ENCODE peak calls at places on chromosome 21, in five cellular contexts. C is foreskin fibroblast; Y is brain microvascular endothelial cell; N is AG09319; Z is CD8-positive, alpha-beta T cell. P is an unnamed sample.

GRCh38 chr21:39373634-39374033 is 24.7 kb upstream of the HMGN1 start:
- DNase-seq in C (peak), Y (peak), N (no peak), Z (no peak), P (peak)

GRCh38 chr21:17819878-17820232 is 699 bp upstream of the C21orf91 start:
- DNase-seq in C (no peak), Y (no peak), N (no peak), Z (no peak), P (no peak)

GRCh38 chr21:42302794-42303193 is 12.4 kb downstream of the TFF3 start:
- DNase-seq in C (no peak), Y (no peak), N (no peak), Z (no peak), P (no peak)

GRCh38 chr21:17782051-17782450 is 37.1 kb downstream of the C21orf91 start:
- DNase-seq in C (no peak), Y (no peak), N (no peak), Z (no peak), P (no peak)

GRCh38 chr21:16324630-16325029 is 594.8 kb downstream of the USP25 start:
- DNase-seq in C (no peak), Y (no peak), N (no peak), Z (no peak), P (no peak)

GRCh38 chr21:29712818-29713217 is 227.0 kb downstream of the GRIK1 start:
- DNase-seq in C (no peak), Y (no peak), N (no peak), Z (no peak), P (no peak)

GRCh38 chr21:27636671-27637070 is 669.8 kb upstream of the ADAMTS5 start:
- DNase-seq in C (no peak), Y (no peak), N (no peak), Z (no peak), P (no peak)

GRCh38 chr21:27362249-27362648 is 395.4 kb upstream of the ADAMTS5 start:
- DNase-seq in C (no peak), Y (no peak), N (no peak), Z (no peak), P (no peak)

DNA sequence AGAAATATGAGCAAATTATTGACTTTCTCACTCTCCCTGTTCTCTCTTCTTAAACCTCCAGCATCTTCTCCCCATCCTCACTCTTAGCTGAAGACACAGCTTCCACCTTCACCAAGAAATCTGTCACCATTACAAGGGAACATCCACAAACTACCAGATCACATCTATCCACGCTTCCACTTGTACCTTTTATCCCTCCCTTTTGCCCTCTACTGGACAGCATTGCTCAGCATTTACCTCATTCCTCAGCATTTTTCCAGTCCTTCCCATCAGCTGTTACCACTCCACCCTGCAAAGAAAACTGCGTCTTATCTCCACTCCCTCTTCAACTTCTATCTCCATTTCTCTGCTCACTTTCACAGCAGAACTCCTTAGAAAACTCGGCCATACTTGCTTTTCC is 42.6 kb downstream of the KCNJ6 start:
- DNase-seq in C (no peak), Y (no peak), N (no peak), Z (no peak), P (peak)
- TF ChIP-seq CTCF in C (peak), Y (peak), N (no peak), Z (no peak), P (peak)

DNA sequence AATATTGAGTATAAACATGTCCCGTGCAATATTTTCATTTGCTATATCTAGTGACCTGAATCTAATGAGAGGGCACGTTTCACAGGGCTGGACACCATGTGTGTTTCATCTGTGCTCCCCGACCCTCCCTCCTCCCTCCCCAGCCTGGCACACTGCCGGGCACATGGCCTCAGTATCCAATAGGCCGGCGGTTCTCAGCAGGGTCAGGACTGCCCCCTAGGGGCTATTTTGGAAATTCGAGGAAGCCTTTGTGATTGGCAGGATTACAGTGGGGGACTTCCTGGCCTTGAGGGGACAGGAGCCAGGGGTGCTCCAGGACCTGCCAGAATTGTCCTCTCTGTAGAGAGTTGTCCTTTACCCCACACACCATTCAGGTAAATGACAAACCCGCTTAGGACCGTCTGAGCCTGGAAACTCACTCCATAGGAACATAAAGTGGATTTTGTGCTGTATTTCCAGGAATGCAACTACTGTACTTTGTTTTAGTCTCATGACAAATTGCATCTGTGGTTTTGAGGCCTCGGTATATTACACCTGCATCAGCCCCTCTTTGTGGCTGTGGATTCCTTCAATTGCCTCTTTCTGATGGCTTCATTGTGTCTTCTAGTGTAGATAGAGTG is 109.5 kb upstream of the SIM2 start:
- DNase-seq in C (peak), Y (peak), N (peak), Z (no peak), P (peak)
- TF ChIP-seq CTCF in C (peak), Y (peak), N (peak), Z (no peak), P (peak)

GRCh38 chr21:45356251-45356650 is 48.7 kb upstream of the COL18A1 start:
- DNase-seq in C (no peak), Y (no peak), N (no peak), Z (no peak), P (no peak)
- TF ChIP-seq CTCF in C (no peak), Y (peak), N (no peak), Z (no peak), P (no peak)

DNA sequence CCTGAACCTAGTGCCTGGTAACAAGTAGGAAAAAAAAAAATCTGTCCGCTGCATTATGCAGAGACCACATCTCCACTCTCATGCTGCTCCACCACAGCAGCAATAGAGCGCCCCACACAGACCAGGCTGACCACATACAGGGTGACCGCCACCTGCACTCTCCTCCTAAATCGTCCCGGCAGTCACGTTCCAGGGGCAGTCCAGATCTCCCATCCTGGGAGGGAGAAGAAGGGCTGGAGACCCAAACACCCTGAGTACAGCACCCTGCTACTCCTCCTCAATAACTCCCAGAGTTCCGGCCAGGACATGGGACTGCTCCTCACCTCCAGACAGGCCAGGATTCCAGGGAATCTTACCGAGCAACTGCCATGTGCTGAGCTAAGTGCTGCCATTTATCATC is 15.3 kb downstream of the URB1 start:
- DNase-seq in C (no peak), Y (no peak), N (no peak), Z (no peak), P (no peak)
- TF ChIP-seq CTCF in C (no peak), Y (no peak), N (no peak), Z (no peak), P (no peak)